ENCODE peak calls at places on chromosomes 1 and 21, in nine cellular contexts. F is HEK293T; R is lower lobe of right lung; Z is stimulated activated CD4-positive, alpha-beta T cell treated with anti-CD3 and anti-CD28 coated beads, Interleukin-4, amount 100 ng/mL, for 1 hour; U is hypothalamus; Y is GM13976; D is right cardiac atrium; A is NCI-H1105; I is CD8-positive, alpha-beta T cell. E is an unnamed sample.

GRCh38 chr1:35886606-35887431 is 3.8 kb downstream of the AGO1 start:
- DNase-seq in D (no peak), Z (no peak), F (no peak), A (no peak), R (no peak), I (no peak), U (no peak), Y (peak), E (no peak)

GRCh38 chr1:166164646-166164994 is 2.2 kb downstream of the FAM78B start:
- DNase-seq in Z (no peak), D (no peak), R (no peak), F (no peak), A (no peak), U (no peak), I (no peak), Y (no peak), E (no peak)

GRCh38 chr1:35287807-35288640 is 19.5 kb downstream of the ZMYM4 start:
- DNase-seq in R (no peak), Z (no peak), I (no peak), Y (no peak), F (no peak), A (no peak), D (no peak), U (no peak), E (no peak)

GRCh38 chr1:9822897-9823692 is 670 bp downstream of the CLSTN1 start:
- DNase-seq in R (no peak), Y (peak), I (peak), F (peak), Z (peak), A (no peak), U (no peak), D (peak), E (peak)

GRCh38 chr1:89466307-89466925 is 58.2 kb upstream of the LRRC8B start:
- DNase-seq in I (no peak), Y (no peak), A (no peak), R (no peak), F (no peak), Z (no peak), D (no peak), U (no peak), E (no peak)

GRCh38 chr1:28085129-28085528 is 3.3 kb downstream of the EYA3 start:
- DNase-seq in F (no peak), I (no peak), Y (no peak), Z (no peak), U (no peak), R (no peak), D (no peak), A (no peak), E (no peak)

GRCh38 chr1:116416854-116417513 is 43.9 kb downstream of the ATP1A1 start:
- DNase-seq in Y (no peak), F (no peak), Z (no peak), D (no peak), R (no peak), A (no peak), U (no peak), I (no peak), E (no peak)

GRCh38 chr1:208252126-208252853 is 8.1 kb upstream of the PLXNA2 start:
- DNase-seq in U (no peak), Z (no peak), D (peak), F (peak), R (peak), I (no peak), A (no peak), Y (no peak), E (no peak)

GRCh38 chr1:14516974-14517812 is 81.3 kb upstream of the KAZN start:
- DNase-seq in I (no peak), F (no peak), Y (peak), Z (no peak), U (no peak), A (no peak), R (no peak), D (peak), E (no peak)

GRCh38 chr1:230849451-230850194 is 18.7 kb downstream of the C1orf198 start:
- DNase-seq in U (no peak), F (no peak), D (peak), Z (no peak), I (no peak), A (no peak), R (no peak), Y (no peak), E (no peak)

GRCh38 chr1:115669886-115670285 is 28.1 kb downstream of the VANGL1 start:
- DNase-seq in I (no peak), A (no peak), D (no peak), Z (no peak), Y (no peak), U (no peak), R (no peak), F (no peak), E (no peak)

GRCh38 chr1:18794066-18794465 is 65.4 kb downstream of the TAS1R2 start:
- DNase-seq in U (no peak), D (no peak), Z (no peak), R (no peak), F (no peak), I (no peak), A (peak), Y (no peak), E (no peak)

GRCh38 chr1:39048745-39049370 is 22.7 kb downstream of the NDUFS5 start:
- DNase-seq in Y (no peak), I (no peak), D (no peak), U (no peak), F (no peak), A (no peak), R (no peak), Z (no peak), E (no peak)

GRCh38 chr1:224430511-224431113 is 4.0 kb downstream of the WDR26 start:
- DNase-seq in A (no peak), R (no peak), D (no peak), U (no peak), I (peak), F (no peak), Z (no peak), Y (peak), E (peak)

GRCh38 chr21:33801424-33802405 is 113.9 kb downstream of the ATP5PO start:
- DNase-seq in U (no peak), Y (no peak), R (no peak), I (no peak), A (peak), Z (no peak), D (no peak), F (peak), E (no peak)

GRCh38 chr1:186183219-186183618 is 191.8 kb downstream of the TPR start:
- DNase-seq in F (no peak), D (peak), Z (peak), I (no peak), A (no peak), U (no peak), R (no peak), Y (no peak), E (no peak)

E was measured in central memory CD4-positive, alpha-beta T cell.